ENCODE peak calls at places on chromosomes 7 and 10, in seven cellular contexts. L is naive thymus-derived CD4-positive, alpha-beta T cell; T is CD8-positive, alpha-beta memory T cell; J is esophagus muscularis mucosa; U is CD4-positive, CD25-positive, alpha-beta regulatory T cell; I is DND-41; M is mammary epithelial cell. B is an unnamed sample. For H3K4me1, the result is how much of the 10 kb centered on the place peaks cover.

GRCh38 chr7:101112233-101112632 is 14.7 kb upstream of the SERPINE1 start:
- DNase-seq in T (no peak), U (no peak), M (no peak), J (no peak), L (no peak), I (no peak), B (no peak)

GRCh38 chr7:4792537-4793126 is 17.2 kb downstream of the AP5Z1 start:
- DNase-seq in L (no peak), J (no peak), M (no peak), I (no peak), U (no peak), T (peak), B (no peak)

GRCh38 chr10:100232101-100232500 is 2.7 kb upstream of the CHUK start:
- DNase-seq in L (no peak), I (no peak), U (no peak), J (no peak), M (no peak), T (no peak), B (no peak)

GRCh38 chr7:31516680-31517079 is 2.8 kb downstream of the ITPRID1 start:
- DNase-seq in U (no peak), M (no peak), I (no peak), T (no peak), L (no peak), J (no peak), B (no peak)

GRCh38 chr7:108143658-108144420 is 13.7 kb upstream of the LAMB4 start:
- DNase-seq in T (no peak), J (peak), M (no peak), L (no peak), I (no peak), U (no peak), B (no peak)

GRCh38 chr10:69262249-69262864 is 15.9 kb upstream of the HK1 start:
- DNase-seq in U (no peak), J (no peak), L (no peak), I (no peak), M (no peak), T (no peak), B (no peak)

GRCh38 chr7:47571355-47572100 is 10.4 kb downstream of the TNS3 start:
- DNase-seq in I (no peak), T (no peak), L (no peak), J (peak), U (no peak), M (peak), B (no peak)

GRCh38 chr7:159370-160270 is 32.8 kb upstream of the FAM20C start:
- DNase-seq in L (no peak), U (no peak), T (no peak), J (peak), M (no peak), I (no peak), B (no peak)

GRCh38 chr7:6164010-6164409 is 108.4 kb downstream of the CYTH3 start:
- DNase-seq in M (no peak), I (no peak), U (no peak), J (no peak), T (no peak), L (no peak), B (no peak)

GRCh38 chr10:13054844-13055243 is 45.1 kb upstream of the OPTN start:
- DNase-seq in L (no peak), T (no peak), U (no peak), J (no peak), I (peak), M (no peak), B (no peak)

GRCh38 chr10:101095550-101096213 is 33.9 kb downstream of the KAZALD1 start:
- DNase-seq in J (no peak), I (peak), U (peak), M (peak), L (peak), T (peak), B (peak)

GRCh38 chr7:13041368-13041988 is 354.0 kb downstream of the ARL4A start:
- DNase-seq in J (no peak), L (no peak), U (no peak), I (no peak), M (no peak), T (no peak), B (no peak)

GRCh38 chr7:101804642-101805401 is 12.6 kb upstream of the CUX1 start:
- DNase-seq in T (peak), L (no peak), U (no peak), I (no peak), M (peak), J (no peak), B (peak)

GRCh38 chr10:23525406-23525805 is 86.5 kb downstream of the OTUD1 start:
- DNase-seq in L (no peak), U (no peak), T (no peak), M (peak), I (no peak), J (no peak), B (peak)

GRCh38 chr10:129450391-129450790 is 16.6 kb upstream of the MGMT start:
- DNase-seq in U (no peak), L (no peak), I (no peak), J (no peak), M (no peak), T (no peak), B (no peak)

GRCh38 chr7:26440253-26440992 is 148.8 kb downstream of the SNX10 start:
- DNase-seq in M (no peak), T (no peak), J (no peak), I (no peak), U (no peak), L (no peak), B (no peak)

GRCh38 chr10:131973160-131973951 is 8.4 kb downstream of the BNIP3 start:
- DNase-seq in I (peak), M (no peak), T (no peak), L (no peak), J (no peak), U (no peak), B (no peak)

GRCh38 chr10:47264797-47265281 is 35.2 kb upstream of the GDF10 start:
- DNase-seq in U (no peak), J (no peak), I (peak), L (no peak), M (no peak), T (peak), B (no peak)

GRCh38 chr7:94146408-94146807 is 142.3 kb upstream of the BET1 start:
- DNase-seq in T (no peak), M (no peak), U (no peak), I (no peak), L (no peak), J (no peak), B (no peak)

GRCh38 chr10:97673736-97674525 is 13.1 kb downstream of the AVPI1 start:
- DNase-seq in I (peak), U (no peak), L (no peak), M (peak), J (no peak), T (no peak), B (no peak)

GRCh38 chr7:37901890-37902524 is 14.6 kb downstream of the SFRP4 start:
- DNase-seq in I (no peak), M (peak), U (no peak), T (no peak), L (no peak), J (no peak), B (no peak)

GRCh38 chr7:129101746-129102145 is 42.8 kb upstream of the TSPAN33 start:
- DNase-seq in U (no peak), T (no peak), J (no peak), I (no peak), M (no peak), L (no peak), B (no peak)

GRCh38 chr7:20438665-20439376 is 108.1 kb downstream of the ITGB8 start:
- DNase-seq in M (no peak), L (no peak), I (no peak), U (no peak), J (no peak), T (no peak), B (peak)

GRCh38 chr10:101723176-101723575 is 28.2 kb upstream of the FBXW4 start:
- DNase-seq in U (no peak), J (no peak), M (no peak), T (no peak), L (no peak), I (no peak), B (no peak)

GRCh38 chr10:131773989-131774343 is 126.8 kb upstream of the PPP2R2D start:
- DNase-seq in M (no peak), L (no peak), J (no peak), T (no peak), I (no peak), U (no peak), B (no peak)

GRCh38 chr10:118901409-118901808 is 128.1 kb upstream of the NANOS1 start:
- DNase-seq in U (no peak), J (peak), L (no peak), T (no peak), M (no peak), I (no peak), B (no peak)

GRCh38 chr10:23065549-23065948 is 29.8 kb upstream of the MSRB2 start:
- DNase-seq in I (no peak), M (peak), L (no peak), T (no peak), U (no peak), J (peak), B (no peak)

GRCh38 chr7:78146546-78146945 is 348.0 kb downstream of the PHTF2 start:
- DNase-seq in L (no peak), U (no peak), I (no peak), M (no peak), T (no peak), J (no peak), B (no peak)

GRCh38 chr10:20185116-20185515 is 368.9 kb downstream of the PLXDC2 start:
- DNase-seq in T (no peak), U (no peak), L (no peak), I (no peak), M (no peak), J (no peak), B (no peak)

DNA sequence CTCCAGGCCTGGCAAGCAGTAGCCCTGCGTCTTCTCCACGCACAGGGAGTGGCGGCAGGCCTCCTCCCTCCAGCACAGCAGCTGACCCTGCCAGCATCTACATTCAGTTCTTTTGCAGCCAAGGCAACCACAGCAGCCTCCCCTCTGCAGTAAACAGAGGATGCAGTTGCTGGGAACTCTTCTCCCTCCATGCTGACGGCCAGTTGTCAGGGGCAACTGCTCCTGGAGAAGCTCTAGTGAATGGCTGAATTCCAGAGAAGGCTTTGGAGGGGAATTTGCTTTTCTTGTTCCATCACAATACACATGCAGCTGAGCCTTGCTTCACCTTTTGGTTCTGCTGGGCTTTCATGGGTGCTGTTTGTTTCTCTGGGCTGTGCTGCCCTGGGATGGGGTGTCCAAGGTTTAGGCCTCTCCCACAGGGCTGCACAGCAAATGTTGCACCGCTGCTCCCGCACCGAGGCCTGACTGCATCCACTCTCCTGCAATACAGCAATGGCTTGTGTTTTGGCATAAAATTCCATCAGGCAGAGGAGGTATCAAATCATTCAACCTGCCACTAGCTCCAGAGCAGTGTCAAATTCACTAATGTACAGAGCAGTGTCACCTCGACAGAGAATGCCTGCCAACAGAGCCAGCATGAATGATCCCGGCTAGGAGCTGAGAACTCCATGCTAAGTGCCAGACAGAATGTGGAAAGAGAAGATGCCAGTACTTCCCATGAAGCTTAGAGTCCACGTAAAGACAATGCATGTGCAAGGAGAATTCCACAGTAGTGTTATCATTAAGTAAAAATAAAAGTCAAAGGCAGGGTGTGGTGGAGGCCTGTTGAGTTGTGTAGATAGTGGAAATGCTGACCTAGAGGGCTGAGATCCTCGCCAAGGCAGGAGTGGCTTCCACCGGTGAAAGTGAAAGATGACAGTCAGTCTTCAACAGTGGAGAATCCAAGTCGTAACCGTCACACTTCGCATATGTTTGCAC is 399.6 kb downstream of the DPP6 start:
- DNase-seq in J (no peak), M (no peak), L (no peak), T (no peak), I (no peak), U (no peak), B (no peak)
- H3K4me3 ChIP-seq in J (no peak), M (no peak), L (no peak), T (no peak), I (no peak), U (no peak), B (no peak)

DNA sequence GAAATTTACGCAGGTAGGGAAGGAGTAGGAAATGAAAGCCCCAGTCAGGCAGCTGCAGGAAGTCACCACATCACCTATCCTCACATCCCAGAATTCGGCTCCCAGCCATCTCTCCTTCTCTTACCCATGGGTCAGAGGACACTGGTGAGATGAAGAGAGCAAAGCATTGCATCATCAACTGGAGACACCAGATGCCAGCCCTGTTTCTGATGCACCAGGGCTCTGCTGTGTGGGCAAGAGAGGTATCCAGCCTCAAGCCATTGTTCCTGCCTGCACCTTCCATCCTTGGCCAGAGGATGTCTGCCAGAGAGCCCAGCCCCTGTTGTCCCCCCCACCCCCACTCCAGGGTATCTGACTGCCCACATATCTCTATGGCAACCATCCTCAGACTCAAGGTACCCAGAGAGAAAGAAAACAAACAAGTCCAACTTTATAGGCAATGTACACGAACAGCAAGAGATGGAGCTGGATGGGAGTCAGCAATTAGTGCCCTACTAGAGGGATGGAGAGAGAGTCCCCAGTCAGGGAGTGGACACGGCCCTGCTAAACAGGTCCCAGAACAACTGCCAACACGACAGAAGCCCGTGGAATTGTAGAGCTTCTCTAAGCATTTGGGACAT is 3.0 kb downstream of the CAMK2G start:
- DNase-seq in J (no peak), U (no peak), L (no peak), T (no peak), M (no peak), I (no peak), B (no peak)
- H3K4me1 ChIP-seq in J (under half), U (half or more), L (under half), T (half or more), M (under half), I (half or more), B (under half)

DNA sequence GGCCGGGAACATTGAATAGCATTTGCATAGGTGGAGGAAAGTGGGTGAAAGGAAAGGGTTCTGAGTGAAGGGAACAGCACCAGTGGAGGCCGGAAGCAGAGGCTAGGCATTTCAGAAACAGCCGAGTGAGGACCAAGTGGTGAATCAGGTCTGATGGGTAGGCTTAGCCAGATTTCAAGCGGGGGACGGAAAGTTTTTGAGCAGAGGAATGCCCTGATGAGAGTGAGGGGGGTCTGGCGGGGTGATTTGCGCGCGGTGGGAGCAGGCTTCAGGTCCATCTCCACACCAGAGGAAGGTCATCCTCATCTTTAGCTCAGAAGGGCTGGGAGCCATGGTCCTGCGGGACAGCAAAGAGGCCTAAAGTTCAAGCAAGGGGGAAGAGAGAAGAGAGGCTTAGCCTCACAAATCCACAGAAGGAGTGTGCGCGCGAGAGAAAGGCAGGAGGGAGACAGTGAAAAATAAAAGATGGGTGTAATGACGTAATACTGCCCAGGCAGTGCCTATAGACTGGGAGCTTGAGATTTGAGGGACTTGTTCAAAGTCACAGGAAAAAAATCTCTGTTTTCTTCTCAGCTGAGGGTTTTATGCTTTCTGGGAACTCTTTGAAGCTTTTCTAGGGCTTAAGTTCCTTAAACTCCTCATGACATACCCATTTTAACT is 1.0 kb upstream of the DENND2A start:
- DNase-seq in L (no peak), I (no peak), M (no peak), J (no peak), T (no peak), U (no peak), B (no peak)
- H3K4me3 ChIP-seq in L (no peak), I (no peak), M (no peak), J (peak), T (no peak), U (no peak), B (no peak)

DNA sequence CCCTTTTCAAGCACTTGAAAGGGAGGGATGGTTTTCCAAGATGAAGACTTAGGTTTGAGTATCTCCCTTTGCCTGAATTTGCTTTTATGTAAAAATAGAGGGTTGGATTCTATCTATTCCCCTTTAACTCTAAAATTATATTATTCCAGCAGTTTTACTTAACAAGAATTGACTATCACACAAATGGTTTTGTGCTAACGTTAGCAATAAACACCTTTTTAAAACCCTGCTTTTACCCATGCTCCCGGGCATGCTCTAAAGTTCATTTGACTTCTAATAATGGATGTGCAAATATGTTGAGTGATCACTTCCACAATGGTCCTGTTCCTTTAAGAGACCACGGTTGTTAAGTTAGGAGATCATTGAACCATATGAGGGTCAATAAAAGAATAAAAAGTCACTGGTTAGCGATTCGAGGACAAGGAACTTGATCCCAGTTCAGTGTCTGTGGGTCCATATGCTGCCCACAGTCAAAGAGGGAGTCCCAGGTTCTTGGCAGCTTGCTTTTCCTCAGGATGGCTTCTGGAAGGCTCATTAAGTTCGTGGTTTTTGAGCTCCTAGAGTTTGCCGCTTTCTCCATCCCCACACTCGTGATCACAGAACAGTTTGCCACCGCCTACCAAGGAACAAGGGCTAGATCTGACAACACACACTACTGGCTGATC is at the start of gene TMEM236:
- DNase-seq in T (no peak), L (no peak), J (peak), M (no peak), U (no peak), I (no peak), B (no peak)
- H3K4me1 ChIP-seq in T (under half), L (under half), J (under half), M (under half), U (under half), I (under half), B (under half)

GRCh38 chr10:17229016-17229716 is 1.1 kb downstream of the VIM start:
- DNase-seq in J (peak), M (peak), I (peak), U (peak), L (peak), T (peak), B (no peak)

GRCh38 chr10:17228081-17229015 is at the start of gene VIM:
- DNase-seq in I (peak), M (peak), U (peak), L (peak), J (peak), T (peak), B (peak)

GRCh38 chr10:17227367-17228080 is 517 bp upstream of the VIM start:
- DNase-seq in M (no peak), L (peak), I (peak), T (peak), U (peak), J (no peak), B (peak)

GRCh38 chr10:17225823-17226222 is 2.2 kb upstream of the VIM start:
- DNase-seq in L (no peak), U (no peak), I (no peak), M (no peak), J (no peak), T (no peak), B (no peak)

DNA sequence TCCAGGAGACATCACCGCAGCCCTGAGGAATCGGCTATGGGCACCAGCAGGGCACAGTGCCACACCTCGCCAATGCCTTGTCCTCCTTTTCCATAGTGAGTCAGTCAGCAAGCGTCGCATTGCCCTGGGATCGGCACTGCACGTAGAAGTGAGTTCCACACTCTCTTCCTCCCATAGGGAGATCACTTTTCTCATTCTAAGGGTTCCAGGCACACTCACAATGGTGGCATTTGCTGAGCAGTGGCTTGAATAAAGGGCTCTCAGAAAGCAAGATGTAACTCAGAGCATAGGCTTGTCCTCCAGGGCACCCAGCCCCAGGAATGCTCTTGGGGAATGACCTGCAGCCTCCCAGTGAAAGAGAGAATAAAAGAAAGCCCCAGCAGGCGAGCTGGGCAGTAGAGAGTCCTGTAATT is 1.1 kb upstream of the VIM start:
- DNase-seq in L (no peak), U (no peak), T (no peak), J (no peak), I (no peak), M (no peak), B (no peak)
- H3K4me3 ChIP-seq in L (peak), U (peak), T (peak), J (peak), I (no peak), M (no peak), B (no peak)

B was measured in OCI-LY7.